ENCODE peak calls at places on chromosomes 5 and 9, in four cellular contexts. One of them, this sample, is unnamed.

GRCh38 chr5:82413302-82414042 is 135.3 kb upstream of the RPS23 start:
- DNase-seq in psoas muscle: no peak
- DNase-seq in right atrium auricular region: no peak
- DNase-seq in lower lobe of right lung: no peak
- DNase-seq in this sample: no peak

GRCh38 chr9:4333231-4333740 is 33.4 kb upstream of the GLIS3 start:
- DNase-seq in psoas muscle: no peak
- DNase-seq in right atrium auricular region: no peak
- DNase-seq in lower lobe of right lung: no peak
- DNase-seq in this sample: no peak

GRCh38 chr5:79181419-79182022 is 54.4 kb upstream of the JMY start:
- DNase-seq in psoas muscle: no peak
- DNase-seq in right atrium auricular region: no peak
- DNase-seq in lower lobe of right lung: no peak
- DNase-seq in this sample: no peak

GRCh38 chr5:168987540-168988300 is 313.2 kb downstream of the SLIT3 start:
- DNase-seq in psoas muscle: peak; percentile 58
- DNase-seq in right atrium auricular region: peak; percentile 82
- DNase-seq in lower lobe of right lung: peak; percentile 68
- DNase-seq in this sample: peak; percentile 71

GRCh38 chr5:54643679-54644078 is 126.1 kb downstream of the SNX18 start:
- DNase-seq in psoas muscle: no peak
- DNase-seq in right atrium auricular region: no peak
- DNase-seq in lower lobe of right lung: no peak
- DNase-seq in this sample: no peak

GRCh38 chr9:76759726-76760125 is 4.5 kb upstream of the PCA3 start:
- DNase-seq in psoas muscle: no peak
- DNase-seq in right atrium auricular region: no peak
- DNase-seq in lower lobe of right lung: no peak
- DNase-seq in this sample: no peak

GRCh38 chr5:28807230-28807629 is 1768.8 kb upstream of the CDH9 start:
- DNase-seq in psoas muscle: no peak
- DNase-seq in right atrium auricular region: no peak
- DNase-seq in lower lobe of right lung: no peak
- DNase-seq in this sample: no peak

GRCh38 chr9:8907863-8908262 is 1108.3 kb upstream of the DMAC1 start:
- DNase-seq in psoas muscle: no peak
- DNase-seq in right atrium auricular region: no peak
- DNase-seq in lower lobe of right lung: no peak
- DNase-seq in this sample: no peak

GRCh38 chr5:6576861-6577501 is 55.9 kb downstream of the NSUN2 start:
- DNase-seq in psoas muscle: no peak
- DNase-seq in right atrium auricular region: peak; percentile 59
- DNase-seq in lower lobe of right lung: no peak
- DNase-seq in this sample: peak; percentile 54

GRCh38 chr9:122684851-122685250 is 9.9 kb downstream of the OR1L3 start:
- DNase-seq in psoas muscle: no peak
- DNase-seq in right atrium auricular region: no peak
- DNase-seq in lower lobe of right lung: no peak
- DNase-seq in this sample: no peak

GRCh38 chr5:137751869-137752491 is 2.2 kb downstream of the HNRNPA0 start:
- DNase-seq in psoas muscle: no peak
- DNase-seq in right atrium auricular region: no peak
- DNase-seq in lower lobe of right lung: no peak
- DNase-seq in this sample: peak; percentile 56

GRCh38 chr9:38066167-38066906 is 2.7 kb downstream of the SHB start:
- DNase-seq in psoas muscle: no peak
- DNase-seq in right atrium auricular region: no peak
- DNase-seq in lower lobe of right lung: no peak
- DNase-seq in this sample: peak; percentile 24

GRCh38 chr5:160938532-160938931 is 86.5 kb upstream of the ATP10B start:
- DNase-seq in psoas muscle: no peak
- DNase-seq in right atrium auricular region: no peak
- DNase-seq in lower lobe of right lung: peak; percentile 74
- DNase-seq in this sample: no peak

GRCh38 chr5:135031146-135031812 is 2.7 kb downstream of the PITX1 start:
- DNase-seq in psoas muscle: no peak
- DNase-seq in right atrium auricular region: no peak
- DNase-seq in lower lobe of right lung: peak; percentile 52
- DNase-seq in this sample: no peak

GRCh38 chr9:15423328-15423985 is 781 bp downstream of the SNAPC3 start:
- DNase-seq in psoas muscle: no peak
- DNase-seq in right atrium auricular region: no peak
- DNase-seq in lower lobe of right lung: no peak
- DNase-seq in this sample: no peak

GRCh38 chr5:90438100-90438499 is 28.5 kb upstream of the CETN3 start:
- DNase-seq in psoas muscle: no peak
- DNase-seq in right atrium auricular region: no peak
- DNase-seq in lower lobe of right lung: no peak
- DNase-seq in this sample: no peak

GRCh38 chr9:19378647-19379046 is 1.4 kb downstream of the RPS6 start:
- DNase-seq in psoas muscle: no peak
- DNase-seq in right atrium auricular region: no peak
- DNase-seq in lower lobe of right lung: no peak
- DNase-seq in this sample: no peak

GRCh38 chr9:131095666-131096489 is 453 bp upstream of the AIF1L start:
- DNase-seq in psoas muscle: no peak
- DNase-seq in right atrium auricular region: no peak
- DNase-seq in lower lobe of right lung: no peak
- DNase-seq in this sample: peak; percentile 75

GRCh38 chr5:31990701-31991110 is 183.4 kb downstream of the GOLPH3 start:
- DNase-seq in psoas muscle: no peak
- DNase-seq in right atrium auricular region: no peak
- DNase-seq in lower lobe of right lung: no peak
- DNase-seq in this sample: no peak

GRCh38 chr5:67350185-67350584 is 153.6 kb upstream of the CD180 start:
- DNase-seq in psoas muscle: no peak
- DNase-seq in right atrium auricular region: no peak
- DNase-seq in lower lobe of right lung: no peak
- DNase-seq in this sample: no peak

GRCh38 chr5:88944751-88945507 is 61.9 kb upstream of the MEF2C start:
- DNase-seq in psoas muscle: no peak
- DNase-seq in right atrium auricular region: no peak
- DNase-seq in lower lobe of right lung: no peak
- DNase-seq in this sample: no peak

GRCh38 chr5:74538206-74538661 is 102.3 kb downstream of the ENC1 start:
- DNase-seq in psoas muscle: peak; percentile 54
- DNase-seq in right atrium auricular region: peak; percentile 83
- DNase-seq in lower lobe of right lung: peak; percentile 73
- DNase-seq in this sample: peak; percentile 42

GRCh38 chr9:77597057-77597456 is 51.1 kb downstream of the GNA14 start:
- DNase-seq in psoas muscle: no peak
- DNase-seq in right atrium auricular region: no peak
- DNase-seq in lower lobe of right lung: no peak
- DNase-seq in this sample: no peak

GRCh38 chr9:112311497-112311896 is 21.9 kb downstream of the PTBP3 start:
- DNase-seq in psoas muscle: no peak
- DNase-seq in right atrium auricular region: no peak
- DNase-seq in lower lobe of right lung: no peak
- DNase-seq in this sample: no peak

GRCh38 chr5:72121052-72121451 is 13.8 kb downstream of the MAP1B start:
- DNase-seq in psoas muscle: no peak
- DNase-seq in right atrium auricular region: no peak
- DNase-seq in lower lobe of right lung: no peak
- DNase-seq in this sample: no peak

GRCh38 chr5:74641778-74642542 is 1.4 kb upstream of the ENC1 start:
- DNase-seq in psoas muscle: no peak
- DNase-seq in right atrium auricular region: no peak
- DNase-seq in lower lobe of right lung: peak; percentile 54
- DNase-seq in this sample: peak; percentile 59

GRCh38 chr5:1911773-1912235 is 29.1 kb upstream of the IRX4 start:
- DNase-seq in psoas muscle: no peak
- DNase-seq in right atrium auricular region: no peak
- DNase-seq in lower lobe of right lung: no peak
- DNase-seq in this sample: no peak

GRCh38 chr5:129899454-129899853 is 4.8 kb upstream of the CHSY3 start:
- DNase-seq in psoas muscle: no peak
- DNase-seq in right atrium auricular region: no peak
- DNase-seq in lower lobe of right lung: no peak
- DNase-seq in this sample: no peak

GRCh38 chr9:130263601-130264413 is 1.8 kb upstream of the HMCN2 start:
- DNase-seq in psoas muscle: no peak
- DNase-seq in right atrium auricular region: no peak
- DNase-seq in lower lobe of right lung: no peak
- DNase-seq in this sample: no peak

DNA sequence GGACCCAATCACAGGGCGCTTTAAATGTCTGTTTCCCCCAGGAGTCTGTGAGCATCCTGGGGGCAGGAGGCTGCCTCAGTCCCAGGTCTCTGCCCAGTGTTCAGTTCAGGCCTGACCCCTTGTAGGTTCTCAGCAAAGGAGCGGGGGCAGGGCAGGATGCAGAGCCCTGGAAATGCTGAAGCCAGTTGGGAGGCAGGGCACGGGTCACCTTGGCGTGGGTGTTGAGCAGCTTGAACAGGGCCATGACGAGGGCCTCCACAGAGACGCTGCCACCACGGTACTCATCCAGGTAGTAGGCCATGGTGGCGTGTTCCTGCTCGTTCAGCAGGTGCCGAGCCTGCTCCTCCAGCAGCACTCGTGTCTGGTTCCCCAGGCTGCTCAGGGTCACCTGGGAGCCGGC is 36.3 kb upstream of the AKNA start:
- DNase-seq in psoas muscle: no peak
- DNase-seq in right atrium auricular region: no peak
- DNase-seq in lower lobe of right lung: no peak
- DNase-seq in this sample: no peak
- H3K27me3 ChIP-seq in psoas muscle: no peaks in the 10 kb centered on the region
- H3K27me3 ChIP-seq in right atrium auricular region: no peaks in the 10 kb centered on the region
- H3K27me3 ChIP-seq in lower lobe of right lung: no peaks in the 10 kb centered on the region
- H3K27me3 ChIP-seq in this sample: no peaks in the 10 kb centered on the region

GRCh38 chr5:5270958-5271605 is 131.0 kb downstream of the ADAMTS16 start:
- DNase-seq in psoas muscle: peak; percentile 73
- DNase-seq in right atrium auricular region: peak; percentile 70
- DNase-seq in lower lobe of right lung: peak; percentile 73
- DNase-seq in this sample: peak; percentile 42
- H3K27me3 ChIP-seq in psoas muscle: no peaks in the 10 kb centered on the region
- H3K27me3 ChIP-seq in right atrium auricular region: no peaks in the 10 kb centered on the region
- H3K27me3 ChIP-seq in lower lobe of right lung: no peaks in the 10 kb centered on the region
- H3K27me3 ChIP-seq in this sample: no peaks in the 10 kb centered on the region

DNA sequence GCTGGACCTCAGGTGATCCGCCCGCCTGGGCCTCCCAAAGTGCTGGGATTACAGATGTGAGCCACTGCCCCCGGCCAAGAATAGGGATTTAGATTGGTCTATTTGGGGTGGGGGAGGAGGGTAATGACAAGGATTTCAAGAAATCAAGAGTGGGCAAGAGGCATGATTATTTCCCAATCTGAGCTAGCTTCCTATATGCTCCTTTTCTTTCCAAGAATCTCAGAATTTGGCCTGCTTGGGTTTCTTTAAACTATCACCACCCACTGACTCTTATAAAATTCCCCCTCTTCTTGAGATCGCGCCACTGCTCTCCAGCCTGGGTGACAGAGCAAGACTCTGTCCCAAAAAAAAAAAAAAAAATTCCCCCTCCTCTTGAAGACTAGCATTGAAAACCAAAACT is 3.5 kb upstream of the DMXL1 start:
- DNase-seq in psoas muscle: no peak
- DNase-seq in right atrium auricular region: no peak
- DNase-seq in lower lobe of right lung: no peak
- DNase-seq in this sample: no peak
- H3K27me3 ChIP-seq in psoas muscle: no peaks in the 10 kb centered on the region
- H3K27me3 ChIP-seq in right atrium auricular region: no peaks in the 10 kb centered on the region
- H3K27me3 ChIP-seq in lower lobe of right lung: no peaks in the 10 kb centered on the region
- H3K27me3 ChIP-seq in this sample: no peaks in the 10 kb centered on the region

DNA sequence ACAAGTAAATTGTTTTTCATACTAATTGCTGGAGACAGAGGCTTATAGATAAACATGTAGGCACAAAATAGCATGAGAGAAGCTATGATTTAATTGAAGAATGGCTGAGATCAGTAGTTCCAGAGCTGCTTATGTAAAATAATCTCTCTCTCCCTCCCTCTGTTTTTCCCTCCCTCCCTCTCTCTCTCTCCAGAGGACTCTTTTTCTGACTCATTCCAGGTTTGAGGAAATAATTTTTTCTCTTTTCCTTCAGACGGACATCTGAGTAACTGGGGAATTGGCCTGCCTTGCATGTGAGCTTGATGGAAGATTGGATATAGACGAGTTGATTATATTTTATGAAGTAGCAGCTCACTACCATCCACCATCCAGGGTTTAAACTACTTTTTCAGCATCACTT is 35.5 kb downstream of the KCTD16 start:
- DNase-seq in psoas muscle: no peak
- DNase-seq in right atrium auricular region: no peak
- DNase-seq in lower lobe of right lung: no peak
- DNase-seq in this sample: no peak
- H3K27me3 ChIP-seq in psoas muscle: peaks cover 20% of the 10 kb centered on the region
- H3K27me3 ChIP-seq in right atrium auricular region: no peaks in the 10 kb centered on the region
- H3K27me3 ChIP-seq in lower lobe of right lung: peaks cover 32% of the 10 kb centered on the region
- H3K27me3 ChIP-seq in this sample: no peaks in the 10 kb centered on the region

GRCh38 chr9:97770808-97771372 is 73.8 kb upstream of the XPA start:
- DNase-seq in psoas muscle: no peak
- DNase-seq in right atrium auricular region: no peak
- DNase-seq in lower lobe of right lung: no peak
- DNase-seq in this sample: no peak

GRCh38 chr9:97767891-97768290 is 70.8 kb upstream of the XPA start:
- DNase-seq in psoas muscle: no peak
- DNase-seq in right atrium auricular region: no peak
- DNase-seq in lower lobe of right lung: no peak
- DNase-seq in this sample: no peak

GRCh38 chr9:97766610-97767009 is 69.5 kb upstream of the XPA start:
- DNase-seq in psoas muscle: no peak
- DNase-seq in right atrium auricular region: no peak
- DNase-seq in lower lobe of right lung: no peak
- DNase-seq in this sample: no peak

GRCh38 chr9:97768731-97769130 is 71.6 kb upstream of the XPA start:
- DNase-seq in psoas muscle: no peak
- DNase-seq in right atrium auricular region: no peak
- DNase-seq in lower lobe of right lung: no peak
- DNase-seq in this sample: no peak

GRCh38 chr9:97769208-97769607 is 72.1 kb upstream of the XPA start:
- DNase-seq in psoas muscle: no peak
- DNase-seq in right atrium auricular region: no peak
- DNase-seq in lower lobe of right lung: no peak
- DNase-seq in this sample: no peak
- H3K27me3 ChIP-seq in psoas muscle: peaks cover 29% of the 10 kb centered on the region
- H3K27me3 ChIP-seq in right atrium auricular region: no peaks in the 10 kb centered on the region
- H3K27me3 ChIP-seq in lower lobe of right lung: peaks cover 7% of the 10 kb centered on the region
- H3K27me3 ChIP-seq in this sample: no peaks in the 10 kb centered on the region

DNA sequence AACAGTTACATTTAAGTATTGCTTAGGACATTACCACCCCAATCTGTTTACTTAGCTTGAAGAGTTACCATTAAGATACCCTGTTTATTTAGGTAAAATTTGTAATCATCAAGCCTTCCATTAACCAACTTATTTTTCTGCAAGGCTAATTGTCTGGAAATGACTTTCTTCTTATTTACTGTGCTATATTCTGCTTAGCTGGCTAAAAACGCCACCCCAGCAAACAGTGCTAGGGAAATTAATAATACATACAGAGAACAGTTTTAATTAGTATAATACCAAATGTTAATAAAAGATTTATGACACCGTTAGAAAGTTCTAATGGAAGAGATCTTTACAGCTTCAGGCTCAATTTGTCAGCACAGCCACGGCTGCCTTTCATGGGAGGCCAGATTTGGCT is 14.0 kb downstream of the TLX3 start:
- DNase-seq in psoas muscle: no peak
- DNase-seq in right atrium auricular region: no peak
- DNase-seq in lower lobe of right lung: no peak
- DNase-seq in this sample: no peak
- H3K27me3 ChIP-seq in psoas muscle: peaks cover 80% of the 10 kb centered on the region
- H3K27me3 ChIP-seq in right atrium auricular region: peaks cover 2% of the 10 kb centered on the region
- H3K27me3 ChIP-seq in lower lobe of right lung: peaks cover 76% of the 10 kb centered on the region
- H3K27me3 ChIP-seq in this sample: no peaks in the 10 kb centered on the region